ENCODE peak calls at places on chromosomes 13 and 19, in five cellular contexts. V is endodermal cell, K is AG04450, R is endothelial cell, N is thoracic aorta. F is an unnamed sample.

GRCh38 chr19:2455481-2456300 is 1.1 kb downstream of the LMNB2 start:
- DNase-seq in V (peak), K (no peak), R (no peak), N (no peak), F (peak)

GRCh38 chr19:11059511-11060358 is 29.5 kb upstream of the LDLR start:
- DNase-seq in V (no peak), K (no peak), R (no peak), N (no peak), F (no peak)

GRCh38 chr13:30734434-30734833 is 909 bp upstream of the ALOX5AP start:
- DNase-seq in V (no peak), K (peak), R (no peak), N (no peak), F (no peak)

GRCh38 chr13:29196409-29197074 is 376.4 kb downstream of the MTUS2 start:
- DNase-seq in V (no peak), K (no peak), R (no peak), N (no peak), F (no peak)

GRCh38 chr13:72218966-72219365 is 352.0 kb upstream of the DACH1 start:
- DNase-seq in V (no peak), K (no peak), R (no peak), N (no peak), F (no peak)

GRCh38 chr13:21333186-21333585 is 125.9 kb downstream of the ZDHHC20 start:
- DNase-seq in V (no peak), K (no peak), R (no peak), N (no peak), F (no peak)

GRCh38 chr13:98143157-98143553 is 261 bp downstream of the FARP1 start:
- DNase-seq in V (peak), K (no peak), R (peak), N (no peak), F (no peak)

GRCh38 chr19:47447470-47448359 is 24.0 kb downstream of the SLC8A2 start:
- DNase-seq in V (peak), K (no peak), R (peak), N (no peak), F (peak)

GRCh38 chr19:41860419-41861097 is 503 bp downstream of the RPS19 start:
- DNase-seq in V (peak), K (no peak), R (no peak), N (no peak), F (no peak)

GRCh38 chr19:29404951-29405727 is 120.7 kb upstream of the VSTM2B start:
- DNase-seq in V (peak), K (no peak), R (no peak), N (no peak), F (peak)

GRCh38 chr13:114089341-114089740 is 43.1 kb downstream of the RASA3 start:
- DNase-seq in V (peak), K (no peak), R (no peak), N (no peak), F (no peak)

GRCh38 chr13:24910502-24911134 is 146.6 kb downstream of the RNF17 start:
- DNase-seq in V (no peak), K (no peak), R (no peak), N (no peak), F (no peak)

GRCh38 chr19:53977991-53978731 is 13.3 kb upstream of the CACNG6 start:
- DNase-seq in V (peak), K (peak), R (peak), N (peak), F (peak)

GRCh38 chr19:46201413-46202310 is 27.9 kb upstream of the IGFL1 start:
- DNase-seq in V (no peak), K (no peak), R (no peak), N (no peak), F (no peak)

GRCh38 chr13:94073006-94073744 is 406.3 kb downstream of the DCT start:
- DNase-seq in V (no peak), K (peak), R (no peak), N (no peak), F (no peak)

GRCh38 chr19:51323481-51323891 is 12.0 kb downstream of the IGLON5 start:
- DNase-seq in V (no peak), K (no peak), R (no peak), N (no peak), F (no peak)

GRCh38 chr13:106415427-106415826 is 120.0 kb downstream of the EFNB2 start:
- DNase-seq in V (no peak), K (no peak), R (no peak), N (no peak), F (no peak)

GRCh38 chr19:2799273-2800020 is 14.1 kb downstream of the THOP1 start:
- DNase-seq in V (no peak), K (no peak), R (no peak), N (no peak), F (no peak)

GRCh38 chr19:12668937-12669271 is 2.3 kb downstream of the WDR83 start:
- DNase-seq in V (no peak), K (peak), R (peak), N (no peak), F (no peak)

GRCh38 chr19:46283771-46284170 is 13.1 kb upstream of the HIF3A start:
- DNase-seq in V (no peak), K (no peak), R (no peak), N (no peak), F (no peak)

GRCh38 chr13:102440259-102440936 is 38.5 kb upstream of the FGF14 start:
- DNase-seq in V (no peak), K (no peak), R (no peak), N (no peak), F (peak)

GRCh38 chr13:23609414-23610186 is 39.4 kb downstream of the TNFRSF19 start:
- DNase-seq in V (no peak), K (peak), R (no peak), N (no peak), F (no peak)

GRCh38 chr13:47455581-47455980 is 545.5 kb downstream of the SUCLA2 start:
- DNase-seq in V (no peak), K (no peak), R (no peak), N (no peak), F (no peak)
- TF ChIP-seq CTCF in V (peak), K (peak), R (no peak), N (no peak), F (no peak)

GRCh38 chr13:81487151-81487550 is 1146.2 kb upstream of the SPRY2 start:
- DNase-seq in V (peak), K (no peak), R (peak), N (no peak), F (no peak)
- TF ChIP-seq CTCF in V (peak), K (no peak), R (peak), N (no peak), F (no peak)

DNA sequence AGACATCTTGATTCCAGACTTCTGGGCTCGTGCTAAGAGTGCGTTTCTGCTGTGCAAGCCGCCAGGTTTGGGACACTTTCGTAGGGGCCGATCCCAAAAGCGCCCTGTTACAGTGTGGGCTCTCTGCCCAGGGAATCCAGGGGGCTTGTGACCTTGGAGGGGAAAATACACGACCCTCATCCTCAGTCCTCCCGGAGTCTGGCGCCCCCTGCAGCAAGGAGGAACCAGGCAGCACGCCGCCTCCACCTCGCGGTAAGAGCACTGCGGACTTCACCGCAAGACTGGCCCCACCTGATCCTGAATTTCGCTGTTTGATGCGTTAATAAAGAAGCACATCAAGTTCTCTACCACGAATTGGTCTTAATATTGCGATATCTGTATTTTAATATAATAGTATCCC is 5.2 kb downstream of the POLRMT start:
- DNase-seq in V (peak), K (no peak), R (no peak), N (no peak), F (no peak)
- TF ChIP-seq CTCF in V (peak), K (peak), R (peak), N (no peak), F (no peak)

DNA sequence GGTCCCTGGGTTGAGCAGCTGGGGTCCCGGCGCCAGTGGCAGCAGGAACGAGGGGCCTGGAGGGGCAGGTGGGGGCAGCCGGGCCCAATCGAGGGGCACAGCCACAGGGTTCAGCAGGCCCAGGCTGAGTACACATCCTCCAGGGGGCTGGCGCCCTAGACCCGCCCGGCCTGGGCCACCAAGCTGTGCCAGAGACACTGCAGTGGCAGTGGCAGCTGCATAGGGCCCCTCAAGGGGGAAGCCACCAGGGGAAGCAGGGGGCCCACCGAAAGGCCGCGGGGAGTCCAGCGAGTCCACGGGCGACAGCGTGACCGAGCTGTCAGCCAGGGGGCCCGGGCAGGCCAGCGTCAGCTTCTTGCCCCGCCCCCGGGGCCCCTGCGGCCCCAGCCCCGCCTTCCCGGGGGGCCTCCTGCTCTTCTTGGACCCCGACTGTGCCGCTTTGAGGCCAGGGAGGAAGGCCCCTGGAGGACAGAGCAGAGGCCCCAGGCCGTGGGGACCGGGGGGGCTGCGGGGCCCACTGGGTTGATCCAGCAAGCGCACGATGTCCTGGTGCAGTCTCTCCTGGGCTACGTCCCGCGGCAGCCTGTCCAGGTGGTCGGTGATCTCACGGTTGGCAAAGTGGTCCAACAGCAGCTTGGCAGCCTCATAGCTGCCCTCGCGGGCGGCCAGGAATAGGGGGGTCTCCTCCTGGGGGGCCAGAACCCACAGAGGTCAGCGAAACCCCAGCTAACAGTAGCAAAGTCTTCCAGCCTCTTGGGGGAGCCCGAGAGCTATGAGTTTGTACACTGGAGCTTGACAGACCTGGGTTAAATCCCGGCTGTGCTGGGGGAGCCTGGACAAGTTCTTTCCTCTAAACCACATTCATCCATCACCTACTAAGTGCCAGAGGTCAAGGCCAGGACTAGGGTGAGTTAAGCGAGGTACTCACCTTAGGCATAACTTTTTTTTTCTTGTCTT is 39.5 kb downstream of the NOTCH3 start:
- DNase-seq in V (no peak), K (no peak), R (no peak), N (no peak), F (no peak)
- TF ChIP-seq CTCF in V (peak), K (peak), R (no peak), N (no peak), F (no peak)

GRCh38 chr19:4495471-4495870 is 22.8 kb downstream of the PLIN4 start:
- DNase-seq in V (no peak), K (no peak), R (no peak), N (no peak), F (no peak)
- TF ChIP-seq CTCF in V (peak), K (no peak), R (no peak), N (no peak), F (no peak)

GRCh38 chr13:37011788-37012187 is 11.2 kb downstream of the EXOSC8 start:
- DNase-seq in V (no peak), K (no peak), R (no peak), N (no peak), F (no peak)
- TF ChIP-seq CTCF in V (no peak), K (no peak), R (no peak), N (no peak), F (no peak)

F was measured in mesothelial cell of epicardium.